ENCODE peak calls at places on chromosome 11, in nine cellular contexts. V, C, T, F, R, L, J, I and G are unnamed samples.

GRCh38 chr11:1562469-1563148 is 9.5 kb downstream of the DUSP8 start:
- DNase-seq in V (no peak), C (no peak), T (no peak), F (no peak), R (no peak), L (no peak), J (no peak), I (no peak), G (no peak)

GRCh38 chr11:123578778-123579481 is 75.5 kb downstream of the SCN3B start:
- DNase-seq in V (no peak), C (no peak), T (no peak), F (no peak), R (no peak), L (no peak), J (no peak), I (no peak), G (no peak)

GRCh38 chr11:17543574-17544180 is 539 bp downstream of the USH1C start:
- DNase-seq in V (no peak), C (no peak), T (no peak), F (no peak), R (no peak), L (no peak), J (no peak), I (no peak), G (no peak)

GRCh38 chr11:79262221-79262620 is 178.6 kb downstream of the TENM4 start:
- DNase-seq in V (no peak), C (no peak), T (no peak), F (no peak), R (no peak), L (no peak), J (no peak), I (no peak), G (no peak)

GRCh38 chr11:11075515-11076171 is 217.8 kb upstream of the ZBED5 start:
- DNase-seq in V (no peak), C (no peak), T (no peak), F (no peak), R (no peak), L (no peak), J (no peak), I (no peak), G (no peak)

GRCh38 chr11:9962722-9963121 is 298.8 kb downstream of the SWAP70 start:
- DNase-seq in V (no peak), C (no peak), T (no peak), F (no peak), R (no peak), L (peak; percentile 52), J (no peak), I (no peak), G (peak; percentile 74)

GRCh38 chr11:6307879-6308278 is 12.4 kb downstream of the CAVIN3 start:
- DNase-seq in V (no peak), C (no peak), T (no peak), F (no peak), R (no peak), L (no peak), J (no peak), I (no peak), G (no peak)

GRCh38 chr11:59756845-59757244 is 1.7 kb downstream of the STX3 start:
- DNase-seq in V (no peak), C (no peak), T (peak; percentile 74), F (no peak), R (no peak), L (peak; percentile 56), J (no peak), I (no peak), G (no peak)

GRCh38 chr11:101390539-101390938 is 193.3 kb downstream of the TRPC6 start:
- DNase-seq in V (no peak), C (no peak), T (no peak), F (no peak), R (no peak), L (no peak), J (no peak), I (no peak), G (no peak)

GRCh38 chr11:117607449-117607848 is 189.6 kb downstream of the DSCAML1 start:
- DNase-seq in V (no peak), C (no peak), T (no peak), F (no peak), R (no peak), L (no peak), J (no peak), I (no peak), G (no peak)